ENCODE peak calls at places on chromosomes 2 and 18, in four cellular contexts. L is endothelial cell, B is AG10803, X is T-helper 1 cell. T is an unnamed sample.

GRCh38 chr2:150230004-150230403 is 257.5 kb downstream of the RND3 start:
- DNase-seq in L (no peak), B (no peak), X (no peak), T (no peak)

GRCh38 chr18:36406805-36407204 is 109.3 kb downstream of the FHOD3 start:
- DNase-seq in L (no peak), X (no peak), B (no peak), T (no peak)

GRCh38 chr18:7902399-7902839 is 335.3 kb downstream of the PTPRM start:
- DNase-seq in L (no peak), B (peak), X (no peak), T (no peak)

GRCh38 chr2:6806605-6807004 is 59.1 kb downstream of the CMPK2 start:
- DNase-seq in X (no peak), B (no peak), L (no peak), T (no peak)

GRCh38 chr2:173264603-173265366 is 89.9 kb upstream of the CDCA7 start:
- DNase-seq in B (no peak), X (no peak), L (no peak), T (peak)

GRCh38 chr18:33201509-33201926 is 239.0 kb downstream of the CCDC178 start:
- DNase-seq in B (no peak), X (no peak), L (peak), T (no peak)

GRCh38 chr2:43273477-43273876 is 47.1 kb upstream of the ZFP36L2 start:
- DNase-seq in X (no peak), L (no peak), B (no peak), T (no peak)

GRCh38 chr18:59921384-59921891 is 21.6 kb downstream of the PMAIP1 start:
- DNase-seq in B (peak), L (no peak), X (no peak), T (peak)

GRCh38 chr2:110853516-110853915 is 121.1 kb downstream of the ACOXL start:
- DNase-seq in L (peak), B (peak), X (peak), T (peak)